ENCODE peak calls at places on chromosomes 11 and 22, in nine cellular contexts. Y is osteocyte; Z is stimulated activated CD4-positive, alpha-beta T cell treated with anti-CD3 and anti-CD28 coated beads, TNF-alpha, amount 100 ng/mL, for 1 hour; Q is activated T-cell treated with anti-CD3 and anti-CD28 coated beads, Interleukin-2, amount 50 U/mL, for 72 hours; B is Kasumi-1; G is NCI-H345; H is chondrocyte; L is NCI-H1417; S is activated T-helper 1 cell treated with anti-CD3 and anti-CD28 coated beads, Interleukin-12 subunit alpha, Interleukin-12 subunit beta, Interleukin-2, Interleukin-4 antibody, amounts not matched to agents 30 ng/mL and 10 ng/mL and 1 ng/mL, durations not matched to agents 14 hours and 24 hours and 36 hours. N is an unnamed sample.

GRCh38 chr22:24208012-24208749 is 26.9 kb downstream of the SUSD2 start:
- DNase-seq in H (no peak), Y (no peak), S (no peak), Z (no peak), Q (no peak), L (no peak), G (no peak), B (peak), N (no peak)

GRCh38 chr22:24466831-24467249 is 28.3 kb upstream of the UPB1 start:
- DNase-seq in L (no peak), S (no peak), Y (peak), H (no peak), Q (no peak), G (no peak), Z (no peak), B (peak), N (no peak)

GRCh38 chr11:92180664-92181251 is 43.9 kb upstream of the FAT3 start:
- DNase-seq in S (no peak), Z (no peak), Y (no peak), H (no peak), B (no peak), Q (no peak), G (no peak), L (no peak), N (no peak)

GRCh38 chr22:20979243-20979809 is 2.8 kb upstream of the LZTR1 start:
- DNase-seq in Y (no peak), H (peak), Z (peak), S (peak), G (no peak), Q (peak), B (no peak), L (no peak), N (no peak)

GRCh38 chr11:120832609-120833221 is 191.2 kb upstream of the TBCEL start:
- DNase-seq in S (no peak), G (no peak), Z (no peak), L (peak), B (no peak), Y (no peak), H (no peak), Q (no peak), N (no peak)

GRCh38 chr11:2574553-2575535 is 125.0 kb downstream of the KCNQ1OT1 start:
- DNase-seq in L (peak), H (peak), B (no peak), Y (no peak), Z (no peak), Q (no peak), G (no peak), S (no peak), N (no peak)

GRCh38 chr22:45843030-45843429 is 133.9 kb downstream of the WNT7B start:
- DNase-seq in S (no peak), G (no peak), H (no peak), Z (no peak), Q (no peak), Y (no peak), L (no peak), B (peak), N (no peak)

GRCh38 chr11:27700351-27701261 is at the start of gene BDNF:
- DNase-seq in S (no peak), Y (peak), L (peak), Q (no peak), B (peak), H (peak), Z (no peak), G (peak), N (no peak)

GRCh38 chr11:107856981-107857517 is 1.5 kb downstream of the SLC35F2 start:
- DNase-seq in Z (no peak), Q (no peak), S (no peak), H (no peak), L (no peak), Y (no peak), B (no peak), G (no peak), N (no peak)

GRCh38 chr11:129881570-129882170 is 13.7 kb downstream of the NFRKB start:
- DNase-seq in L (peak), S (peak), Y (no peak), G (peak), H (no peak), Z (peak), Q (peak), B (peak), N (peak)

GRCh38 chr22:47221840-47222615 is 459.6 kb downstream of the TBC1D22A start:
- DNase-seq in B (no peak), L (peak), Q (no peak), G (peak), Y (peak), Z (no peak), H (no peak), S (no peak), N (no peak)

GRCh38 chr11:69158301-69159152 is 2.8 kb downstream of the SMIM38 start:
- DNase-seq in S (no peak), Q (no peak), B (no peak), Y (no peak), H (no peak), L (no peak), G (no peak), Z (no peak), N (no peak)

GRCh38 chr11:88533001-88533400 is 195.5 kb upstream of the CTSC start:
- DNase-seq in B (no peak), Y (no peak), L (no peak), Q (no peak), H (no peak), G (no peak), S (no peak), Z (no peak), N (no peak)

GRCh38 chr11:69572861-69573260 is 68.1 kb upstream of the CCND1 start:
- DNase-seq in H (no peak), B (no peak), G (no peak), L (no peak), Z (no peak), Q (no peak), S (no peak), Y (no peak), N (no peak)

GRCh38 chr22:29205598-29206371 is at the start of gene EMID1:
- DNase-seq in Y (no peak), L (peak), B (no peak), H (no peak), S (no peak), Q (peak), G (peak), Z (no peak), N (peak)

GRCh38 chr11:33695051-33695566 is 5.5 kb downstream of the C11orf91 start:
- DNase-seq in B (no peak), Q (no peak), G (no peak), H (no peak), Z (no peak), L (no peak), Y (no peak), S (no peak), N (no peak)

GRCh38 chr11:77244277-77245014 is 57.0 kb downstream of the GDPD4 start:
- DNase-seq in Q (no peak), L (no peak), G (no peak), S (no peak), Y (no peak), B (no peak), H (no peak), Z (no peak), N (no peak)

GRCh38 chr11:65872555-65873279 is at the start of gene EFEMP2:
- DNase-seq in G (no peak), Z (no peak), S (no peak), Q (no peak), B (no peak), Y (no peak), H (peak), L (no peak), N (no peak)

GRCh38 chr11:65588199-65589054 is 7.2 kb downstream of the KCNK7 start:
- DNase-seq in L (peak), Z (peak), Y (no peak), S (peak), Q (peak), B (peak), G (peak), H (no peak), N (peak)

GRCh38 chr11:79081441-79082124 is 359.2 kb downstream of the TENM4 start:
- DNase-seq in Y (no peak), Q (no peak), L (peak), G (no peak), H (no peak), B (no peak), S (no peak), Z (no peak), N (no peak)

GRCh38 chr11:66905631-66906030 is 48.8 kb downstream of the LRFN4 start:
- DNase-seq in G (no peak), L (no peak), Z (no peak), H (no peak), Y (no peak), B (no peak), Q (no peak), S (no peak), N (no peak)

GRCh38 chr11:78127408-78127807 is 12.0 kb downstream of the ALG8 start:
- DNase-seq in G (no peak), H (no peak), Y (no peak), Q (no peak), Z (no peak), L (no peak), B (no peak), S (no peak), N (no peak)

GRCh38 chr11:45412033-45412432 is 125.9 kb upstream of the SYT13 start:
- DNase-seq in L (peak), H (no peak), Z (no peak), Y (no peak), Q (no peak), S (no peak), G (no peak), B (no peak), N (no peak)

GRCh38 chr11:112310414-112310813 is 49.8 kb upstream of the PLET1 start:
- DNase-seq in B (no peak), S (no peak), Q (no peak), Y (no peak), G (no peak), L (no peak), Z (no peak), H (no peak), N (no peak)

GRCh38 chr22:32839776-32840571 is 38.5 kb downstream of the TIMP3 start:
- DNase-seq in B (no peak), H (no peak), Z (no peak), G (no peak), Q (no peak), S (no peak), L (no peak), Y (no peak), N (no peak)

GRCh38 chr11:34644669-34645406 is 23.9 kb downstream of the EHF start:
- DNase-seq in Z (no peak), B (no peak), L (no peak), Y (no peak), Q (no peak), G (no peak), S (no peak), H (no peak), N (no peak)

GRCh38 chr11:90197377-90197776 is 25.5 kb downstream of the CHORDC1 start:
- DNase-seq in H (no peak), S (no peak), G (no peak), B (no peak), Y (no peak), L (no peak), Z (no peak), Q (no peak), N (no peak)

GRCh38 chr11:15845261-15845660 is 511.1 kb downstream of the SOX6 start:
- DNase-seq in Y (no peak), Q (no peak), L (no peak), G (peak), B (no peak), S (no peak), H (no peak), Z (no peak), N (no peak)

GRCh38 chr11:111531156-111531555 is 9.4 kb upstream of the LAYN start:
- DNase-seq in G (no peak), B (no peak), S (no peak), Y (no peak), L (no peak), Q (no peak), H (no peak), Z (no peak), N (no peak)

GRCh38 chr11:44596541-44597276 is 31.2 kb downstream of the CD82 start:
- DNase-seq in Y (no peak), Q (peak), Z (peak), G (no peak), L (no peak), S (peak), B (no peak), H (no peak), N (peak)

GRCh38 chr11:78199653-78200015 is 10.9 kb downstream of the USP35 start:
- DNase-seq in Q (no peak), B (no peak), L (no peak), Z (no peak), H (no peak), Y (no peak), G (no peak), S (no peak), N (no peak)

GRCh38 chr11:10742460-10743208 is 8.4 kb upstream of the CTR9 start:
- DNase-seq in B (no peak), S (peak), Z (no peak), H (no peak), G (no peak), L (no peak), Q (peak), Y (no peak), N (no peak)

GRCh38 chr11:111938687-111939160 is 1.6 kb downstream of the DIXDC1 start:
- DNase-seq in Q (peak), G (no peak), L (peak), B (peak), Y (peak), Z (no peak), S (peak), H (no peak), N (no peak)

GRCh38 chr11:107679255-107680024 is 32.4 kb downstream of the SLN start:
- DNase-seq in H (no peak), L (no peak), G (no peak), B (no peak), Z (no peak), Q (no peak), S (no peak), Y (no peak), N (no peak)

GRCh38 chr11:11384829-11385228 is 31.8 kb upstream of the CSNK2A3 start:
- DNase-seq in H (no peak), G (no peak), S (no peak), L (no peak), Z (no peak), Q (no peak), B (no peak), Y (peak), N (no peak)

GRCh38 chr11:77967753-77968152 is 26.7 kb downstream of the INTS4 start:
- DNase-seq in Q (no peak), L (peak), B (no peak), Z (no peak), G (peak), Y (no peak), H (no peak), S (no peak), N (no peak)

GRCh38 chr11:62132188-62132587 is 8.4 kb downstream of the INCENP start:
- DNase-seq in B (no peak), S (no peak), Y (no peak), H (peak), Z (no peak), Q (no peak), G (no peak), L (no peak), N (no peak)

GRCh38 chr11:15641191-15641810 is 526.6 kb downstream of the INSC start:
- DNase-seq in G (no peak), H (no peak), Y (no peak), B (no peak), Z (no peak), Q (no peak), L (no peak), S (no peak), N (no peak)

GRCh38 chr11:45477588-45477987 is 187.8 kb downstream of the CHST1 start:
- DNase-seq in L (no peak), Y (no peak), Q (no peak), H (peak), S (no peak), G (no peak), B (no peak), Z (no peak), N (no peak)